ENCODE peak calls at places on chromosomes 6 and 20, in five cellular contexts. One of them, this sample, is unnamed.
A peak's percentile ranks its signal among the peaks of the same experiment; 100 is the strongest.

GRCh38 chr6:156988276-156989158 is 211.3 kb downstream of the ARID1B start:
- DNase-seq in heart left ventricle: no peak
- DNase-seq in hepatocyte: peak; percentile 38
- DNase-seq in ovary: no peak
- DNase-seq in esophagus muscularis mucosa: no peak
- DNase-seq in this sample: no peak

GRCh38 chr20:11379257-11380011 is 538.3 kb upstream of the BTBD3 start:
- DNase-seq in heart left ventricle: no peak
- DNase-seq in hepatocyte: peak; percentile 78
- DNase-seq in ovary: no peak
- DNase-seq in esophagus muscularis mucosa: no peak
- DNase-seq in this sample: peak; percentile 25

GRCh38 chr6:40848038-40848437 is 191.0 kb downstream of the UNC5CL start:
- DNase-seq in heart left ventricle: no peak
- DNase-seq in hepatocyte: peak; percentile 67
- DNase-seq in ovary: no peak
- DNase-seq in esophagus muscularis mucosa: no peak
- DNase-seq in this sample: no peak

GRCh38 chr6:92292067-92292466 is 1127.3 kb downstream of the EPHA7 start:
- DNase-seq in heart left ventricle: no peak
- DNase-seq in hepatocyte: no peak
- DNase-seq in ovary: no peak
- DNase-seq in esophagus muscularis mucosa: no peak
- DNase-seq in this sample: no peak

GRCh38 chr6:90250405-90250804 is 46.2 kb downstream of the BACH2 start:
- DNase-seq in heart left ventricle: no peak
- DNase-seq in hepatocyte: no peak
- DNase-seq in ovary: no peak
- DNase-seq in esophagus muscularis mucosa: no peak
- DNase-seq in this sample: no peak

GRCh38 chr6:66662196-66662595 is 955.2 kb upstream of the EYS start:
- DNase-seq in heart left ventricle: no peak
- DNase-seq in hepatocyte: peak; percentile 28
- DNase-seq in ovary: no peak
- DNase-seq in esophagus muscularis mucosa: no peak
- DNase-seq in this sample: no peak

GRCh38 chr6:151730496-151730870 is 77.0 kb upstream of the ESR1 start:
- DNase-seq in heart left ventricle: no peak
- DNase-seq in hepatocyte: no peak
- DNase-seq in ovary: no peak
- DNase-seq in esophagus muscularis mucosa: no peak
- DNase-seq in this sample: no peak

GRCh38 chr6:89183294-89183693 is 33.9 kb downstream of the GABRR1 start:
- DNase-seq in heart left ventricle: no peak
- DNase-seq in hepatocyte: no peak
- DNase-seq in ovary: no peak
- DNase-seq in esophagus muscularis mucosa: no peak
- DNase-seq in this sample: no peak

GRCh38 chr20:44208770-44209169 is 1.8 kb downstream of the OSER1 start:
- DNase-seq in heart left ventricle: no peak
- DNase-seq in hepatocyte: no peak
- DNase-seq in ovary: no peak
- DNase-seq in esophagus muscularis mucosa: no peak
- DNase-seq in this sample: no peak

GRCh38 chr6:119501798-119502483 is 152.4 kb upstream of the MAN1A1 start:
- DNase-seq in heart left ventricle: no peak
- DNase-seq in hepatocyte: no peak
- DNase-seq in ovary: no peak
- DNase-seq in esophagus muscularis mucosa: no peak
- DNase-seq in this sample: no peak

GRCh38 chr20:4282550-4282949 is 267.2 kb upstream of the RNF24 start:
- DNase-seq in heart left ventricle: no peak
- DNase-seq in hepatocyte: no peak
- DNase-seq in ovary: no peak
- DNase-seq in esophagus muscularis mucosa: no peak
- DNase-seq in this sample: no peak

GRCh38 chr6:41700577-41701347 is 34.6 kb downstream of the TFEB start:
- DNase-seq in heart left ventricle: peak; percentile 60
- DNase-seq in hepatocyte: no peak
- DNase-seq in ovary: no peak
- DNase-seq in esophagus muscularis mucosa: no peak
- DNase-seq in this sample: no peak

GRCh38 chr6:138349891-138350290 is 27.8 kb upstream of the SMIM28 start:
- DNase-seq in heart left ventricle: no peak
- DNase-seq in hepatocyte: no peak
- DNase-seq in ovary: no peak
- DNase-seq in esophagus muscularis mucosa: no peak
- DNase-seq in this sample: no peak

GRCh38 chr20:35743693-35744491 is 1.8 kb upstream of the RBM39 start:
- DNase-seq in heart left ventricle: no peak
- DNase-seq in hepatocyte: no peak
- DNase-seq in ovary: peak; percentile 31
- DNase-seq in esophagus muscularis mucosa: no peak
- DNase-seq in this sample: no peak

GRCh38 chr6:64084201-64084663 is 448.6 kb downstream of the PHF3 start:
- DNase-seq in heart left ventricle: no peak
- DNase-seq in hepatocyte: peak; percentile 53
- DNase-seq in ovary: no peak
- DNase-seq in esophagus muscularis mucosa: no peak
- DNase-seq in this sample: no peak

GRCh38 chr6:35417979-35418661 is 34.0 kb upstream of the FANCE start:
- DNase-seq in heart left ventricle: no peak
- DNase-seq in hepatocyte: no peak
- DNase-seq in ovary: no peak
- DNase-seq in esophagus muscularis mucosa: no peak
- DNase-seq in this sample: no peak

GRCh38 chr6:134328792-134329191 is 10.9 kb upstream of the SGK1 start:
- DNase-seq in heart left ventricle: no peak
- DNase-seq in hepatocyte: no peak
- DNase-seq in ovary: no peak
- DNase-seq in esophagus muscularis mucosa: no peak
- DNase-seq in this sample: no peak

GRCh38 chr6:89792881-89793280 is 26.7 kb downstream of the MDN1 start:
- DNase-seq in heart left ventricle: no peak
- DNase-seq in hepatocyte: peak; percentile 53
- DNase-seq in ovary: no peak
- DNase-seq in esophagus muscularis mucosa: no peak
- DNase-seq in this sample: peak; percentile 50

GRCh38 chr6:11448038-11448437 is 89.5 kb upstream of the TMEM170B start:
- DNase-seq in heart left ventricle: no peak
- DNase-seq in hepatocyte: no peak
- DNase-seq in ovary: no peak
- DNase-seq in esophagus muscularis mucosa: no peak
- DNase-seq in this sample: no peak
- H3K27me3 ChIP-seq in heart left ventricle: peaks cover 3% of the 10 kb centered on the region
- H3K27me3 ChIP-seq in hepatocyte: no peaks in the 10 kb centered on the region
- H3K27me3 ChIP-seq in ovary: no peaks in the 10 kb centered on the region
- H3K27me3 ChIP-seq in esophagus muscularis mucosa: no peaks in the 10 kb centered on the region
- H3K27me3 ChIP-seq in this sample: no peaks in the 10 kb centered on the region

GRCh38 chr20:24783631-24784492 is 165.2 kb upstream of the CST7 start:
- DNase-seq in heart left ventricle: no peak
- DNase-seq in hepatocyte: peak; percentile 23
- DNase-seq in ovary: no peak
- DNase-seq in esophagus muscularis mucosa: no peak
- DNase-seq in this sample: no peak
- TF ChIP-seq CTCF in heart left ventricle: no peak
- TF ChIP-seq CTCF in hepatocyte: peak; percentile 24
- TF ChIP-seq CTCF in ovary: no peak
- TF ChIP-seq CTCF in esophagus muscularis mucosa: no peak
- TF ChIP-seq CTCF in this sample: peak; percentile 35

DNA sequence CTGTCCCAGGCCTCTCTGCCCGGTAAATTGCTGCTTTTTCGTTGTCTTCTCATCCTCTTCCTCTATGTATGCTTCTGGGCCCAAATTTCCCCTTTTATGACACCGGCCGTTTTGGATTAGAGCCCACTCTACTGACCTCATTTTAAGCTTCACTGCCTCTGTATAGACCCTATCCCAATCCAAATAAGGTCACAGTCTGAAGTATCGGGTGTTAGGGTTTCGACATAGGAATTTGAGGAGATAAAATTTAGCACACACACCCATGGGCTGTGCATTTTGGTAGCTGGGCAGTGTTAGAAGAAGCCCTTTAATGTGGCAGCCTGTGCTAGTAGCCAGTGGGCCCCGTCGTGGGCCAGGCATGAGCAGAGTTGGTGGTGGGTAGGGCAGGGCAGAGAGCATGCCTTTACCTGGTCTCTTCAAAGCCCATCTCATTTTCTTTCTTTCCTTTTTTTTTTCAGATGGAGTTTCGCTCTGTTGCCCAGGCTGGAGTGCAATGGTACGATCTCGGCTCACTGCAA is 27.9 kb upstream of the EZR start:
- DNase-seq in heart left ventricle: no peak
- DNase-seq in hepatocyte: no peak
- DNase-seq in ovary: no peak
- DNase-seq in esophagus muscularis mucosa: no peak
- DNase-seq in this sample: no peak
- H3K27ac ChIP-seq in heart left ventricle: no peak overlapping the region
- H3K27ac ChIP-seq in hepatocyte: no peak overlapping the region
- H3K27ac ChIP-seq in ovary: no peak overlapping the region
- H3K27ac ChIP-seq in esophagus muscularis mucosa: no peak overlapping the region
- H3K27ac ChIP-seq in this sample: no peak overlapping the region

GRCh38 chr20:63363013-63363957 is 2.1 kb upstream of the CHRNA4 start:
- DNase-seq in heart left ventricle: no peak
- DNase-seq in hepatocyte: no peak
- DNase-seq in ovary: no peak
- DNase-seq in esophagus muscularis mucosa: no peak
- DNase-seq in this sample: no peak
- H3K27me3 ChIP-seq in heart left ventricle: peaks cover 31% of the 10 kb centered on the region
- H3K27me3 ChIP-seq in hepatocyte: peaks cover 31% of the 10 kb centered on the region
- H3K27me3 ChIP-seq in ovary: no peaks in the 10 kb centered on the region
- H3K27me3 ChIP-seq in esophagus muscularis mucosa: no peaks in the 10 kb centered on the region
- H3K27me3 ChIP-seq in this sample: peaks cover 19% of the 10 kb centered on the region

GRCh38 chr6:17167327-17167979 is 65.6 kb downstream of the STMND1 start:
- DNase-seq in heart left ventricle: peak; percentile 76
- DNase-seq in hepatocyte: peak; percentile 69
- DNase-seq in ovary: no peak
- DNase-seq in esophagus muscularis mucosa: peak; percentile 80
- DNase-seq in this sample: peak; percentile 49
- TF ChIP-seq CTCF in heart left ventricle: peak; percentile 37
- TF ChIP-seq CTCF in hepatocyte: peak; percentile 46
- TF ChIP-seq CTCF in ovary: no peak
- TF ChIP-seq CTCF in esophagus muscularis mucosa: peak; percentile 49
- TF ChIP-seq CTCF in this sample: peak; percentile 84

DNA sequence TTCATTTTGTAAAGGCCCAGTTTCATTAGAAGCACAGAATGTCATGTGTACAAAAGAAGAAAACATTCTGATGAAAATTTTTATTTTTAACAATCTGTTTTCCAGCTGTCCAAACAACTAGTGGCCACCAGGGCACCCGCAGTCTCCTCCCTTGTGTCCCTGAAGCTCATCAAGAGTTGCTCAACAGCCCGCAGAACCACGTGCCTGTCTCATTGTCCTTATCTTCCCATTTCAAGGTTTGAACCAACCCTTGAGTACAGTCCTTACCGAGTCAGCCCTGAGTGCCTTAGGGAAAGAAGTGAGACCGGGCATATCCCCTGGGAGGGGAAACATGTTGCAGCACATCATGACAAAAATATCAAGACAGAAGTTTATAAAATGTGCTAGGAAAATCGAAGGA is 15.9 kb upstream of the ZNF133 start:
- DNase-seq in heart left ventricle: peak; percentile 69
- DNase-seq in hepatocyte: no peak
- DNase-seq in ovary: no peak
- DNase-seq in esophagus muscularis mucosa: no peak
- DNase-seq in this sample: peak; percentile 29
- H3K27ac ChIP-seq in heart left ventricle: no peak overlapping the region
- H3K27ac ChIP-seq in hepatocyte: no peak overlapping the region
- H3K27ac ChIP-seq in ovary: no peak overlapping the region
- H3K27ac ChIP-seq in esophagus muscularis mucosa: no peak overlapping the region
- H3K27ac ChIP-seq in this sample: no peak overlapping the region

DNA sequence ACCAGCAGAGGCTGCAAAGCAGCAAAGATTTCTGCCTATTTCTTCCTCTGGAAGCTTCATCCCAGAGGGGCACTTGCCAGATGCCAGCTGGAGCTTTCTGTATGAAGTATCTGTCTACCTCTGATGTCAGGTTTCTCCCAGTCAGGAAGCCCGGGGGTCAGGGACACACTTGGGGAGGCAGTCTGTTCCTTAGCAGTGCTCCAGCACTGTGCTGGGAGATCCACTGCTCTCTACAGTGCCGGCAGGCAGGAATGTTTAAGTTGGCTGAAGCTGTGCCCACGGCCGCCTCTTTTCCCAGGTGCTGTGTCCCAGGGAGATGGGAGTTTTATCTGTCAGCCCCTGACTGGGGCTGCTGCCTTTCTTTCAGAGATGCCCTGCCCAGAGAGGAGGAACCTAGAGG is 631.1 kb upstream of the HTR1E start:
- DNase-seq in heart left ventricle: no peak
- DNase-seq in hepatocyte: no peak
- DNase-seq in ovary: no peak
- DNase-seq in esophagus muscularis mucosa: no peak
- DNase-seq in this sample: no peak
- H3K27me3 ChIP-seq in heart left ventricle: no peaks in the 10 kb centered on the region
- H3K27me3 ChIP-seq in hepatocyte: no peaks in the 10 kb centered on the region
- H3K27me3 ChIP-seq in ovary: no peaks in the 10 kb centered on the region
- H3K27me3 ChIP-seq in esophagus muscularis mucosa: no peaks in the 10 kb centered on the region
- H3K27me3 ChIP-seq in this sample: no peaks in the 10 kb centered on the region

GRCh38 chr6:43207286-43207685 is 22.0 kb downstream of the DNPH1 start:
- DNase-seq in heart left ventricle: no peak
- DNase-seq in hepatocyte: no peak
- DNase-seq in ovary: no peak
- DNase-seq in esophagus muscularis mucosa: no peak
- DNase-seq in this sample: no peak

GRCh38 chr6:43216200-43216599 is 13.1 kb downstream of the DNPH1 start:
- DNase-seq in heart left ventricle: no peak
- DNase-seq in hepatocyte: no peak
- DNase-seq in ovary: peak; percentile 11
- DNase-seq in esophagus muscularis mucosa: no peak
- DNase-seq in this sample: no peak

GRCh38 chr6:43213431-43213830 is 15.8 kb downstream of the DNPH1 start:
- DNase-seq in heart left ventricle: no peak
- DNase-seq in hepatocyte: no peak
- DNase-seq in ovary: no peak
- DNase-seq in esophagus muscularis mucosa: no peak
- DNase-seq in this sample: no peak

GRCh38 chr6:43215066-43215465 is 14.2 kb downstream of the DNPH1 start:
- DNase-seq in heart left ventricle: no peak
- DNase-seq in hepatocyte: no peak
- DNase-seq in ovary: peak; percentile 10
- DNase-seq in esophagus muscularis mucosa: no peak
- DNase-seq in this sample: no peak

GRCh38 chr6:43211960-43212359 is 17.3 kb downstream of the DNPH1 start:
- DNase-seq in heart left ventricle: no peak
- DNase-seq in hepatocyte: no peak
- DNase-seq in ovary: no peak
- DNase-seq in esophagus muscularis mucosa: no peak
- DNase-seq in this sample: no peak
- TF ChIP-seq CTCF in heart left ventricle: no peak
- TF ChIP-seq CTCF in hepatocyte: peak; percentile 11
- TF ChIP-seq CTCF in ovary: no peak
- TF ChIP-seq CTCF in esophagus muscularis mucosa: no peak
- TF ChIP-seq CTCF in this sample: peak; percentile 26

This sample was measured in brain microvascular endothelial cell.